ENCODE peak calls at places on chromosome 7, in nine cellular contexts. D, S, T, I, H, V, K, F and E are unnamed samples.

GRCh38 chr7:41255716-41256115 is 447.2 kb downstream of the INHBA start:
- DNase-seq in D (no peak), S (no peak), T (no peak), I (no peak), H (no peak), V (no peak), K (no peak), F (no peak), E (peak; percentile 14)

GRCh38 chr7:6392712-6393666 is 54.8 kb downstream of the DAGLB start:
- DNase-seq in D (peak; percentile 93), S (no peak), T (no peak), I (peak; percentile 72), H (no peak), V (peak; percentile 56), K (no peak), F (no peak), E (no peak)

GRCh38 chr7:4747746-4748145 is 27.7 kb upstream of the AP5Z1 start:
- DNase-seq in D (no peak), S (no peak), T (no peak), I (no peak), H (no peak), V (no peak), K (no peak), F (no peak), E (no peak)

GRCh38 chr7:40595129-40595528 is 460.3 kb downstream of the SUGCT start:
- DNase-seq in D (no peak), S (no peak), T (no peak), I (no peak), H (no peak), V (no peak), K (no peak), F (no peak), E (no peak)

GRCh38 chr7:158283016-158283974 is 304.3 kb downstream of the PTPRN2 start:
- DNase-seq in D (peak; percentile 33), S (no peak), T (no peak), I (no peak), H (no peak), V (no peak), K (no peak), F (no peak), E (no peak)

GRCh38 chr7:27106181-27106905 is 3.9 kb upstream of the HOXA2 start:
- DNase-seq in D (no peak), S (no peak), T (no peak), I (no peak), H (no peak), V (no peak), K (peak; percentile 80), F (no peak), E (no peak)

GRCh38 chr7:87735360-87735759 is 107.2 kb downstream of the RUNDC3B start:
- DNase-seq in D (no peak), S (no peak), T (no peak), I (no peak), H (no peak), V (no peak), K (no peak), F (no peak), E (no peak)

GRCh38 chr7:129308047-129308446 is 83.2 kb downstream of the AHCYL2 start:
- DNase-seq in D (no peak), S (no peak), T (no peak), I (peak; percentile 70), H (no peak), V (no peak), K (no peak), F (no peak), E (no peak)

GRCh38 chr7:88566174-88566729 is 193.2 kb upstream of the ZNF804B start:
- DNase-seq in D (no peak), S (no peak), T (no peak), I (no peak), H (no peak), V (no peak), K (peak; percentile 19), F (no peak), E (no peak)

GRCh38 chr7:113099284-113099919 is 12.8 kb upstream of the GPR85 start:
- DNase-seq in D (no peak), S (no peak), T (no peak), I (no peak), H (no peak), V (no peak), K (peak; percentile 79), F (no peak), E (no peak)

GRCh38 chr7:70093496-70093895 is 495.2 kb downstream of the AUTS2 start:
- DNase-seq in D (peak; percentile 55), S (peak; percentile 38), T (no peak), I (no peak), H (no peak), V (no peak), K (no peak), F (no peak), E (no peak)

GRCh38 chr7:101436226-101436745 is 73.6 kb downstream of the COL26A1 start:
- DNase-seq in D (no peak), S (no peak), T (no peak), I (no peak), H (no peak), V (no peak), K (no peak), F (no peak), E (no peak)

GRCh38 chr7:69882269-69882668 is 284.0 kb downstream of the AUTS2 start:
- DNase-seq in D (no peak), S (no peak), T (no peak), I (no peak), H (no peak), V (no peak), K (no peak), F (no peak), E (no peak)

GRCh38 chr7:71221049-71221448 is 89.1 kb downstream of the GALNT17 start:
- DNase-seq in D (no peak), S (no peak), T (no peak), I (no peak), H (no peak), V (no peak), K (no peak), F (no peak), E (no peak)

GRCh38 chr7:96300981-96301380 is 20.9 kb downstream of the SLC25A13 start:
- DNase-seq in D (no peak), S (no peak), T (no peak), I (no peak), H (no peak), V (no peak), K (no peak), F (no peak), E (no peak)

GRCh38 chr7:14995774-14996173 is 93.2 kb upstream of the DGKB start:
- DNase-seq in D (no peak), S (no peak), T (no peak), I (no peak), H (no peak), V (no peak), K (no peak), F (no peak), E (no peak)

GRCh38 chr7:130180571-130180971 is 24.6 kb downstream of the TMEM209 start:
- DNase-seq in D (no peak), S (no peak), T (no peak), I (no peak), H (no peak), V (no peak), K (no peak), F (no peak), E (no peak)

GRCh38 chr7:33073243-33073642 is 10.7 kb upstream of the NT5C3A start:
- DNase-seq in D (no peak), S (no peak), T (no peak), I (no peak), H (no peak), V (no peak), K (no peak), F (no peak), E (no peak)

GRCh38 chr7:78296689-78297371 is 498.3 kb downstream of the PHTF2 start:
- DNase-seq in D (no peak), S (no peak), T (no peak), I (no peak), H (no peak), V (no peak), K (no peak), F (no peak), E (no peak)

GRCh38 chr7:50610521-50611277 is 45.5 kb upstream of the DDC start:
- DNase-seq in D (no peak), S (no peak), T (no peak), I (no peak), H (no peak), V (no peak), K (no peak), F (peak; percentile 50), E (no peak)

GRCh38 chr7:80499350-80499955 is 12.4 kb downstream of the GNAT3 start:
- DNase-seq in D (peak; percentile 93), S (no peak), T (no peak), I (no peak), H (no peak), V (no peak), K (peak; percentile 48), F (no peak), E (no peak)

GRCh38 chr7:136342221-136342620 is 365.1 kb upstream of the MTPN start:
- DNase-seq in D (no peak), S (no peak), T (no peak), I (no peak), H (no peak), V (no peak), K (no peak), F (no peak), E (no peak)

GRCh38 chr7:51617691-51618090 is 301.1 kb upstream of the COBL start:
- DNase-seq in D (no peak), S (no peak), T (no peak), I (no peak), H (no peak), V (no peak), K (no peak), F (no peak), E (no peak)

GRCh38 chr7:11714205-11714604 is 117.8 kb downstream of the THSD7A start:
- DNase-seq in D (no peak), S (no peak), T (no peak), I (no peak), H (no peak), V (no peak), K (no peak), F (no peak), E (no peak)

GRCh38 chr7:147432068-147432467 is 1158.5 kb upstream of the C7orf33 start:
- DNase-seq in D (no peak), S (no peak), T (no peak), I (no peak), H (no peak), V (no peak), K (peak; percentile 34), F (no peak), E (no peak)

GRCh38 chr7:68787586-68787985 is 810.7 kb upstream of the AUTS2 start:
- DNase-seq in D (no peak), S (no peak), T (no peak), I (no peak), H (no peak), V (no peak), K (no peak), F (no peak), E (no peak)

GRCh38 chr7:27576360-27576944 is 86.2 kb downstream of the HIBADH start:
- DNase-seq in D (no peak), S (peak; percentile 29), T (no peak), I (no peak), H (no peak), V (no peak), K (peak; percentile 71), F (peak; percentile 23), E (no peak)

GRCh38 chr7:43944286-43944685 is 18.1 kb downstream of the UBE2D4 start:
- DNase-seq in D (no peak), S (no peak), T (no peak), I (no peak), H (no peak), V (no peak), K (no peak), F (no peak), E (no peak)

GRCh38 chr7:24349339-24349738 is 65.3 kb downstream of the NPY start:
- DNase-seq in D (no peak), S (no peak), T (no peak), I (no peak), H (no peak), V (no peak), K (no peak), F (no peak), E (no peak)

GRCh38 chr7:141417506-141417905 is 133.7 kb upstream of the AGK start:
- DNase-seq in D (no peak), S (no peak), T (no peak), I (no peak), H (no peak), V (no peak), K (no peak), F (no peak), E (no peak)

GRCh38 chr7:28960071-28960840 is 2.1 kb upstream of the TRIL start:
- DNase-seq in D (no peak), S (no peak), T (no peak), I (peak; percentile 43), H (no peak), V (no peak), K (no peak), F (no peak), E (no peak)